ENCODE peak calls at places on chromosomes 5 and 9, in seven cellular contexts. G, E, W, M, D, L and N are unnamed samples.

GRCh38 chr9:28270156-28270555 is 696.9 kb upstream of the C9orf72 start:
- DNase-seq in G (no peak), E (no peak), W (no peak), M (no peak), D (no peak), L (no peak), N (no peak)

GRCh38 chr9:36486933-36487481 is 85.7 kb upstream of the MELK start:
- DNase-seq in G (peak; percentile 16), E (peak; percentile 60), W (peak; percentile 28), M (no peak), D (peak; percentile 77), L (no peak), N (no peak)

GRCh38 chr9:121797056-121797455 is 145.6 kb downstream of the DAB2IP start:
- DNase-seq in G (no peak), E (no peak), W (no peak), M (no peak), D (no peak), L (no peak), N (no peak)

GRCh38 chr5:144468542-144468941 is 297.9 kb downstream of the KCTD16 start:
- DNase-seq in G (no peak), E (no peak), W (no peak), M (no peak), D (no peak), L (no peak), N (no peak)

GRCh38 chr5:140142802-140143201 is 17.1 kb downstream of the IGIP start:
- DNase-seq in G (no peak), E (no peak), W (no peak), M (no peak), D (no peak), L (no peak), N (no peak)

GRCh38 chr5:136749016-136749415 is 383.7 kb upstream of the TRPC7 start:
- DNase-seq in G (no peak), E (no peak), W (no peak), M (no peak), D (no peak), L (no peak), N (no peak)

GRCh38 chr9:107711528-107711927 is 222.0 kb upstream of the KLF4 start:
- DNase-seq in G (peak; percentile 75), E (no peak), W (no peak), M (peak; percentile 88), D (peak; percentile 25), L (no peak), N (no peak)

GRCh38 chr9:127899200-127899943 is at the start of gene ST6GALNAC6:
- DNase-seq in G (peak; percentile 65), E (peak; percentile 77), W (no peak), M (no peak), D (peak; percentile 98), L (no peak), N (no peak)

GRCh38 chr9:38200431-38200830 is 131.4 kb upstream of the SHB start:
- DNase-seq in G (no peak), E (no peak), W (no peak), M (no peak), D (no peak), L (no peak), N (no peak)

DNA sequence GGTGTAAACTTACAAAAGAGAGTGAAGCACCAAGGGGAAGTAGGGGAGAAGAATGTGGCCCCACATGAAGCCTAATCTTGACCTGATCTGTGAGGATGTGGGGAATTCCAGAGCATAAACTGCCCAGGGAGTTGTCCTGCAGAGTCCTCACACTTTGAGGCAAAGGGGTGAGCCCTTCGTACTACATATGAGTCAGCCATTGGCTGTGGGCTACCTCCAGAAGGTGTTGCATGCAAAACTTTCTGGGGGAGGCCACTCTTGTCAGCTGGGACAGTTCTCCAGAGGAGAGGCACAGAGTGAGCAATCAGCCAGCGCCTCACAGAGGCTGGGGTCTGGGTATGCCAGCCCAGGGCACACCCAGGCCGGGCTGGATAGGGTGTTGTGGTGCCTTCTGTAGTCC is 98.1 kb upstream of the NMUR2 start:
- DNase-seq in G (no peak), E (no peak), W (no peak), M (no peak), D (no peak), L (no peak), N (no peak)
- TF ChIP-seq REST in G (no peak), E (no peak), W (no peak), M (no peak), D (no peak), L (no peak), N (no peak)

GRCh38 chr5:16857635-16858034 is 78.5 kb downstream of the MYO10 start:
- DNase-seq in G (no peak), E (no peak), W (no peak), M (no peak), D (no peak), L (no peak), N (no peak)
- H3K4me1 ChIP-seq in G (peaks cover 55% of the 10 kb centered on the region), E (peaks cover 35% of the 10 kb centered on the region), W (peaks cover 2% of the 10 kb centered on the region), M (peaks cover 6% of the 10 kb centered on the region), D (peaks cover 23% of the 10 kb centered on the region), L (no peaks in the 10 kb centered on the region), N (peaks cover 30% of the 10 kb centered on the region)

DNA sequence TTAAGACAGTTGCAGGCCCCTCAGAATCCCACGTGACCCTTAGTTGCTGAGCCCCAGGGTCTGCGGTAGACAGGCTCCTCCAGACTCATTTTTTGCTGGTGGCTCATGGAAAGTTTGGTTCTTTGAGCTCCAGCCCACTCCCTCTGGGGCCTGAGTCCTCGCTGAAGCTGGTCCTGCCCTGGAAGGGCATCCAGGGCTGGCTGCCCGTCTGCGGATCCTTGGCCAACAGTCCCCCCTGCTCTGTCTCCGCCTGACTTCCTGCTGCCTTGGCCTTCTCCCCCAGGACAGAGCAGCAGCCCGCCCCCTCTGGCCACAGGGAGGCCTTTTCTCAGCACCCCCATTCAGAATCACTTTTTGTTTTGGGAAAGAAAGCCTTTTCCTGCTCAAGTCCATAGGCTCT is 24.4 kb downstream of the SLC6A7 start:
- DNase-seq in G (no peak), E (peak; percentile 44), W (no peak), M (no peak), D (no peak), L (no peak), N (no peak)
- TF ChIP-seq CTCF in G (no peak), E (peak; percentile 39), W (peak; percentile 33), M (no peak), D (no peak), L (peak; percentile 3), N (no peak)

DNA sequence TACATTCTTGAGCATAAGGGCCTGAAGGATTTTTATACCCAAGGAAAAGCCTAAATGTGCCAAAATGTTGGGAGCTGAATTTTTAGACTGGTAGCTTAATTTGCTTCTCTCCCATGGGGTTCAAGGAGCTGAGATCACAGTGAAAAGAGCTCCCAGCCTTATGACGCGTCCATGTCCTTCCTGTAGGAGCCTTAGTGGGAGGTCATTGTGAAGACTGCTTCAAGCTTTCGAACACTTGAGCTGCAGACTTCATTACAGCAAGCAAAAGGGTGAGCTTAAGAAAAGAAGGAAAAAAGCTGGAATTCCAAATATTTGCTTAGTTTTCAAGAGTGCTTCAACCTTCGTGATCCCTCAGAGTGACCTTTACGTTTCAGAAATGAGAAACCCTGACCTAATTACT is 275.9 kb downstream of the DMAC1 start:
- DNase-seq in G (no peak), E (peak; percentile 41), W (no peak), M (no peak), D (no peak), L (no peak), N (no peak)
- TF ChIP-seq REST in G (no peak), E (no peak), W (no peak), M (no peak), D (no peak), L (no peak), N (no peak)

DNA sequence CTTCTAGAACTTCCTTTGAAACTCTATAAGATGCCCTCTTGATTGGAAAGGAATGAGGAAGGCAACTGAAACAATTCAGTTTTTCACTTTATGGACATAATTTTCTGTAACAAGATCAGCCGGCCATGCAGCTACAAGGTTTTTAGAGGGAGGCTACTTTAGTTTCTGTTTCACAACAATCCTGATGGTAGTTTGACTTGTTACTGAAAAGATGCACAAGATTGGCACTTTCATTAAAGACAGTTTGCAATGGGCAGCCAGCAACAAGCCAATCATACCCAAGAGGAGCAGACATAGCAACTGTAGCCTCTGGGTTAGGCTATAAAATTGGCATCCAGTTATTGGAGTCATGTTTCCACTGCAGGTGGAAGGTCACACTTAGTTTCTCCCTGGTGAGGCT is 74.3 kb upstream of the TGFBR1 start:
- DNase-seq in G (no peak), E (no peak), W (no peak), M (no peak), D (no peak), L (no peak), N (no peak)
- H3K4me1 ChIP-seq in G (no peaks in the 10 kb centered on the region), E (no peaks in the 10 kb centered on the region), W (no peaks in the 10 kb centered on the region), M (no peaks in the 10 kb centered on the region), D (no peaks in the 10 kb centered on the region), L (no peaks in the 10 kb centered on the region), N (no peaks in the 10 kb centered on the region)

GRCh38 chr9:92276223-92277007 is 17.1 kb downstream of the IARS1 start:
- DNase-seq in G (no peak), E (no peak), W (no peak), M (no peak), D (no peak), L (no peak), N (no peak)

GRCh38 chr9:92270511-92270910 is 23.0 kb downstream of the IARS1 start:
- DNase-seq in G (no peak), E (no peak), W (no peak), M (no peak), D (no peak), L (no peak), N (no peak)

GRCh38 chr9:92279302-92279701 is 14.2 kb downstream of the IARS1 start:
- DNase-seq in G (no peak), E (no peak), W (no peak), M (no peak), D (no peak), L (no peak), N (no peak)

GRCh38 chr9:92278117-92278516 is 15.4 kb downstream of the IARS1 start:
- DNase-seq in G (no peak), E (no peak), W (no peak), M (no peak), D (no peak), L (no peak), N (no peak)

GRCh38 chr9:92275541-92275940 is 18.0 kb downstream of the IARS1 start:
- DNase-seq in G (peak; percentile 22), E (no peak), W (no peak), M (no peak), D (no peak), L (no peak), N (no peak)
- TF ChIP-seq CTCF in G (no peak), E (no peak), W (no peak), M (no peak), D (no peak), L (no peak), N (no peak)

GRCh38 chr5:171478946-171479775 is 59.7 kb downstream of the FGF18 start:
- DNase-seq in G (no peak), E (no peak), W (no peak), M (no peak), D (no peak), L (no peak), N (no peak)
- TF ChIP-seq REST in G (no peak), E (no peak), W (no peak), M (no peak), D (no peak), L (no peak), N (no peak)